ENCODE peak calls at places on chromosome 17, in six cellular contexts. One of them, this sample, is unnamed.

GRCh38 chr17:40069751-40070643 is 7.2 kb downstream of the THRA start:
- DNase-seq in adipocyte: peak
- DNase-seq in breast epithelium: no peak
- DNase-seq in IMR-90: peak
- DNase-seq in BE2C: peak
- DNase-seq in pancreas: peak
- DNase-seq in this sample: peak

GRCh38 chr17:45013021-45013997 is 38.1 kb downstream of the DCAKD start:
- DNase-seq in adipocyte: no peak
- DNase-seq in breast epithelium: no peak
- DNase-seq in IMR-90: no peak
- DNase-seq in BE2C: no peak
- DNase-seq in pancreas: no peak
- DNase-seq in this sample: peak

GRCh38 chr17:57445772-57446472 is 189.6 kb downstream of the MSI2 start:
- DNase-seq in adipocyte: no peak
- DNase-seq in breast epithelium: no peak
- DNase-seq in IMR-90: no peak
- DNase-seq in BE2C: no peak
- DNase-seq in pancreas: no peak
- DNase-seq in this sample: no peak

GRCh38 chr17:82416771-82417170 is 1.4 kb upstream of the HEXD start:
- DNase-seq in adipocyte: peak
- DNase-seq in breast epithelium: no peak
- DNase-seq in IMR-90: no peak
- DNase-seq in BE2C: no peak
- DNase-seq in pancreas: no peak
- DNase-seq in this sample: no peak

GRCh38 chr17:43216369-43216761 is 4.7 kb downstream of the TMEM106A start:
- DNase-seq in adipocyte: no peak
- DNase-seq in breast epithelium: peak
- DNase-seq in IMR-90: no peak
- DNase-seq in BE2C: no peak
- DNase-seq in pancreas: no peak
- DNase-seq in this sample: no peak

GRCh38 chr17:7173687-7174602 is 5.2 kb downstream of the ASGR1 start:
- DNase-seq in adipocyte: no peak
- DNase-seq in breast epithelium: no peak
- DNase-seq in IMR-90: no peak
- DNase-seq in BE2C: no peak
- DNase-seq in pancreas: peak
- DNase-seq in this sample: no peak

GRCh38 chr17:42759982-42760651 is 910 bp upstream of the RAMP2 start:
- DNase-seq in adipocyte: no peak
- DNase-seq in breast epithelium: no peak
- DNase-seq in IMR-90: no peak
- DNase-seq in BE2C: no peak
- DNase-seq in pancreas: no peak
- DNase-seq in this sample: no peak

GRCh38 chr17:42248351-42249179 is 27.6 kb downstream of the STAT5B start:
- DNase-seq in adipocyte: peak
- DNase-seq in breast epithelium: peak
- DNase-seq in IMR-90: peak
- DNase-seq in BE2C: peak
- DNase-seq in pancreas: peak
- DNase-seq in this sample: peak

GRCh38 chr17:489758-490329 is 137.2 kb upstream of the RPH3AL start:
- DNase-seq in adipocyte: peak
- DNase-seq in breast epithelium: no peak
- DNase-seq in IMR-90: peak
- DNase-seq in BE2C: peak
- DNase-seq in pancreas: no peak
- DNase-seq in this sample: peak

GRCh38 chr17:34009946-34010345 is 245.1 kb upstream of the CCL2 start:
- DNase-seq in adipocyte: no peak
- DNase-seq in breast epithelium: no peak
- DNase-seq in IMR-90: no peak
- DNase-seq in BE2C: no peak
- DNase-seq in pancreas: no peak
- DNase-seq in this sample: no peak

GRCh38 chr17:876272-876671 is 94.1 kb downstream of the MRM3 start:
- DNase-seq in adipocyte: no peak
- DNase-seq in breast epithelium: no peak
- DNase-seq in IMR-90: no peak
- DNase-seq in BE2C: no peak
- DNase-seq in pancreas: no peak
- DNase-seq in this sample: no peak

GRCh38 chr17:71460943-71461342 is 659.9 kb upstream of the SOX9 start:
- DNase-seq in adipocyte: peak
- DNase-seq in breast epithelium: no peak
- DNase-seq in IMR-90: peak
- DNase-seq in BE2C: peak
- DNase-seq in pancreas: peak
- DNase-seq in this sample: peak

GRCh38 chr17:60141111-60142018 is 8.4 kb upstream of the CA4 start:
- DNase-seq in adipocyte: no peak
- DNase-seq in breast epithelium: no peak
- DNase-seq in IMR-90: peak
- DNase-seq in BE2C: peak
- DNase-seq in pancreas: peak
- DNase-seq in this sample: no peak

GRCh38 chr17:68356520-68356919 is 65.2 kb downstream of the ARSG start:
- DNase-seq in adipocyte: no peak
- DNase-seq in breast epithelium: no peak
- DNase-seq in IMR-90: no peak
- DNase-seq in BE2C: no peak
- DNase-seq in pancreas: no peak
- DNase-seq in this sample: no peak

GRCh38 chr17:63001689-63002394 is 35.8 kb downstream of the TANC2 start:
- DNase-seq in adipocyte: no peak
- DNase-seq in breast epithelium: no peak
- DNase-seq in IMR-90: no peak
- DNase-seq in BE2C: no peak
- DNase-seq in pancreas: no peak
- DNase-seq in this sample: no peak

DNA sequence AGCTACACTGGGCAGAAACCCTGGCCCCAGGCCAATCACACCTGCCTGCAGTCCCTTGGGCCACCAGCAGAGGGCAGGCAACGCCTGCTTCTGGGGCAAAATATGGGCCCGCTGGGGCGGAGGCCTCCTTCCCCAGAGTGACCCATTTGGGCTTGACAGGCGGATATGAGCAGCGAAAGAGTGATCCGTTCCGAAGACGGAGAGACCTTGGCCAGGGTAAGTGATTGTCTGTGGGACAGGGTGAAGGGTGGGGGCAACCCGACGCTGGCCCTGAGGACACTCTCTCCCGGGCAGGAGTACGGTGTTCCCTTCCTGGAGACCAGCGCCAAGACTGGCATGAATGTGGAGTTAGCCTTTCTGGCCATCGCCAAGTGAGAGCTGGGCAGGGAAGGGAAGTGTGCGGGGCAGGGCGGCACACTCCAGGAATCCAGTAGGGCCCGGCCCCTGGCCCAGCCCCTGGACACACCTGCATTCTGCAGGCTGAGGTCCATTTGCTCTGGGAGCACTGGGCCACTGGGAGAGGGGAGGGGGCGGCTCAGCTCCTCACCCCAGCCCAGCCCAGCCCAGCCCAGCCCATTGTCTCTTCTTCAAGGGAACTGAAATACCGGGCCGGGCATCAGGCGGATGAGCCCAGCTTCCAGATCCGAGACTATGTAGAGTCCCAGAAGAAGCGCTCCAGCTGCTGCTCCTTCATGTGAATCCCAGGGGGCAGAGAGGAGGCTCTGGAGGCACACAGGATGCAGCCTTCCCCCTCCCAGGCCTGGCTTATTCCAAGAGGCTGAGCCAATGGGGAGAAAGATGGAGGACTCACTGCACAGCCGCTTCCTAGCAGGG is 3.5 kb upstream of the NHERF1 start:
- DNase-seq in adipocyte: peak
- DNase-seq in breast epithelium: peak
- DNase-seq in IMR-90: peak
- DNase-seq in BE2C: peak
- DNase-seq in pancreas: peak
- DNase-seq in this sample: peak
- H3K4me3 ChIP-seq in adipocyte: no peak
- H3K4me3 ChIP-seq in breast epithelium: peak
- H3K4me3 ChIP-seq in IMR-90: no peak
- H3K4me3 ChIP-seq in BE2C: no peak
- H3K4me3 ChIP-seq in pancreas: peak
- H3K4me3 ChIP-seq in this sample: no peak

GRCh38 chr17:77405867-77406513 is 265.2 kb downstream of the SEC14L1 start:
- DNase-seq in adipocyte: no peak
- DNase-seq in breast epithelium: no peak
- DNase-seq in IMR-90: no peak
- DNase-seq in BE2C: no peak
- DNase-seq in pancreas: no peak
- DNase-seq in this sample: no peak

GRCh38 chr17:77409282-77410161 is 268.8 kb downstream of the SEC14L1 start:
- DNase-seq in adipocyte: peak
- DNase-seq in breast epithelium: peak
- DNase-seq in IMR-90: peak
- DNase-seq in BE2C: no peak
- DNase-seq in pancreas: no peak
- DNase-seq in this sample: no peak

GRCh38 chr17:77408284-77408683 is 267.5 kb downstream of the SEC14L1 start:
- DNase-seq in adipocyte: no peak
- DNase-seq in breast epithelium: no peak
- DNase-seq in IMR-90: no peak
- DNase-seq in BE2C: no peak
- DNase-seq in pancreas: no peak
- DNase-seq in this sample: no peak

GRCh38 chr17:77404812-77405581 is 264.2 kb downstream of the SEC14L1 start:
- DNase-seq in adipocyte: no peak
- DNase-seq in breast epithelium: no peak
- DNase-seq in IMR-90: peak
- DNase-seq in BE2C: no peak
- DNase-seq in pancreas: no peak
- DNase-seq in this sample: no peak

DNA sequence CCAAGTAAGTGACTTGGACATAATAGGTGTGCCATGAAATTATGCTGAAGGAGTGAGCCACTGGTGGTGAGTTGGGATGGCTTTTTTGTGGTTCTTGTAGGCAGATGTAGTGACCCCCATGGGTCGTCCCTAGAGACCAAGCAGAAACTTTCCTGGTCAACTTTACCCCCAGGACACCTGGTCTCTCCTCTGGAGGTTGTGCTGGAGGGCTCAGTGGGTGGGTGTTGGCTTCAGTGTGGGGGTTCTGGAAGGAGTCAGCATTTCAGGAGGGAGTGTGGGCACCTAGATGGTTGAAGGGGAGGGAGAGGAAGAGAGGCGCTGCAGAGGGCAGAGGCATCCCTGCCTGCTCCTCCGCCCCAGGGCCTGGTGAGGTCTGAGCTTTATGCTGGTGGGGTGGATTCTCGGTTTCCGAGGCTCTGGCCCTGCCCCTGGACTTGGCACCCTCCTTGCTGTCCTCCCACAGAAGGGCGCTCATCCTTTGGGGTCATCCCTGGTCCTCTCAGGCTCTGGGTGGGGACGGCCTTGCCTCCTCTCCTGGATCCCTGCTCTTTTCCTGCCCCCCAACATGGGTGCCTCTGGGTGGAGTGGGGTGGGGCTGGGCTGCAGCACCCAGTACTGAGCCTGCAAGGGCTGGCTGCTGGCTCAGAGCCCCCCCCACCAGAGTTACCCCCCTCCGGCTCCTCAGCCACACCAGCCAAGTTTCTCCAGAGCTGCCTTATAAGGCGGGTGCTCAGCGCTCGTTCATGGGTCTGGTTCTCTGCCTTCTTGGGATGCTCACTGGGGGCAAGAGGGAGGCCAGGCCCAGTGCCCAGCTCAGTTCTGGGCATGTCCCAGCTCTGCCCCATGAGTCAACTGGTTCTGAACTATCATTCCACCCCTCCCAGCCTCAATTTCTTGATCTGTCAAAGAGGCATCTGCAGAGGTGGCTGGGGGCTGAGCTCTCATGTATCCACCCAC is 266.8 kb downstream of the SEC14L1 start:
- DNase-seq in adipocyte: no peak
- DNase-seq in breast epithelium: no peak
- DNase-seq in IMR-90: no peak
- DNase-seq in BE2C: no peak
- DNase-seq in pancreas: no peak
- DNase-seq in this sample: no peak
- H3K4me3 ChIP-seq in adipocyte: no peak
- H3K4me3 ChIP-seq in breast epithelium: no peak
- H3K4me3 ChIP-seq in IMR-90: no peak
- H3K4me3 ChIP-seq in BE2C: no peak
- H3K4me3 ChIP-seq in pancreas: no peak
- H3K4me3 ChIP-seq in this sample: no peak

DNA sequence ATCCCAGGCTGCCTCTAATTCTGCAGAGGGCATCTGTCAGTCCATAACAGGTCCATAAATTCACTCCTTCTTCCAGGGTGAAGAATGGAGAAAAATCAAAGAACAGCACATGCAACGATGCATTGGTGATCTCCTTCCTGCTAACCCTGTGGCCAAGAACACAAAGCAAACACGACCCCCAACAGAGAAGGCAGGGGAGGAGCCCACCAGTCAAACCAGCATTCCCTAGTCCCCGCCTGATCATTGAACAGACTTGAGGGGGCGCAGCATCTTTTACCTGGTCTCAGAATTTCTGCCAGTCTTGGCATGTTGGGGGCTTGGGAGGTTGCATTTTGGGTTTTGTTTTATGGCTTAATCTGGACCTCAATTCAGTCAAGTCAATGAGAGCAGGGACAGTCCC is 476.0 kb downstream of the SLC39A11 start:
- DNase-seq in adipocyte: no peak
- DNase-seq in breast epithelium: no peak
- DNase-seq in IMR-90: no peak
- DNase-seq in BE2C: no peak
- DNase-seq in pancreas: no peak
- DNase-seq in this sample: no peak
- H3K4me3 ChIP-seq in adipocyte: no peak
- H3K4me3 ChIP-seq in breast epithelium: no peak
- H3K4me3 ChIP-seq in IMR-90: no peak
- H3K4me3 ChIP-seq in BE2C: no peak
- H3K4me3 ChIP-seq in pancreas: no peak
- H3K4me3 ChIP-seq in this sample: no peak

DNA sequence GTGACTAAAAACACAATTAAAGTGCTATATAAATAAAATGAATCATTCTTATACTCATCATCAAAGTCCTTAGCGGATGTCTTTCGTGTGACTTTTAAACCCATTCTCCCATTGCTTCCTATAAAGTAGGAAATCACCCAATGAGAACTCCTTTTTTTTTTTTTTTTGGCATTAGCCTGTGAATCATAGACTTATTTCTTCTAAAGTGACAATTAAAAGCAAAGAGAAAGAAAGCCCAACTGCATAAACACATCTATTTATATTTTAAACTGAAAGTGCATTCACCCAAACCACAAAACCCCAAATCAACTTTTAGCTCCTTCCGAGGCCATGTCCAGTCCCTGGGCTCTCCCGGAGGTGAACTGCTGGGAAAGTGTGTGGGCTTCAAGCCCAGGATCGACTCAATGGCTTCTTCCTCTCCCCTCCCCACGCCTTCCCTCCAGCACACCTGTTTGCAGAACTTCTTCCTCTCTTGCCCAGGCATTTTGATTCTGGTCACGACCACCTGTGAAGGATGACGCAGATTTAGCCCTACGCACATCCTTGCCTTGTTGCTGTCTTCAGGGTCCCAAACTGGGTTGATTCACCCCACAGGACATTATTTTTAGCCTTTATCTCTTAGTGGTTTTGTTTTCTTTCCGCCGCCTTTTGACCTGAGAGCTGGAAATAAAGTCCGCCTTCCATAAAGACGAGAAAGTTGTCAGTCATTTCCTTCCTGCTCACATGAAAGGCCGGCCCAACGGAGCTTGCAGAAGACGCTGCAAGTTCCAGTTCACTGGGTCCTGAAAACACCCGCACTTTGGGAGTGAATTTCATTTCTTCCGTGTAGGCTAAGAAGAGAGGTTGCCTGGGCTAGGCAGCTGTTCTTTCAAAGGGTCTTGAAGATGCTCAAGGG is 166.8 kb downstream of the MAP2K6 start:
- DNase-seq in adipocyte: no peak
- DNase-seq in breast epithelium: no peak
- DNase-seq in IMR-90: peak
- DNase-seq in BE2C: no peak
- DNase-seq in pancreas: no peak
- DNase-seq in this sample: no peak
- H3K4me3 ChIP-seq in adipocyte: no peak
- H3K4me3 ChIP-seq in breast epithelium: peak
- H3K4me3 ChIP-seq in IMR-90: no peak
- H3K4me3 ChIP-seq in BE2C: no peak
- H3K4me3 ChIP-seq in pancreas: no peak
- H3K4me3 ChIP-seq in this sample: no peak

This sample was measured in WERI-Rb-1.